ENCODE peak calls at places on chromosome 18, in five cellular contexts. A is A549, M is K562, B is SK-N-SH, H is HepG2. L is an unnamed sample.

GRCh38 chr18:10526211-10526949 is 553 bp downstream of the NAPG start:
- DNase-seq in A (peak), M (peak), B (peak), H (peak), L (no peak)

GRCh38 chr18:12839526-12840196 is 44.4 kb downstream of the PTPN2 start:
- DNase-seq in A (no peak), M (no peak), B (no peak), H (no peak), L (peak)

GRCh38 chr18:45268583-45268982 is 346.7 kb upstream of the SLC14A2 start:
- DNase-seq in A (no peak), M (no peak), B (no peak), H (no peak), L (no peak)

GRCh38 chr18:62085766-62086165 is 101.1 kb downstream of the PIGN start:
- DNase-seq in A (no peak), M (no peak), B (no peak), H (no peak), L (no peak)

GRCh38 chr18:378039-378438 is 110.2 kb upstream of the THOC1 start:
- DNase-seq in A (no peak), M (no peak), B (no peak), H (no peak), L (no peak)

GRCh38 chr18:54957987-54958386 is 1.3 kb downstream of the CCDC68 start:
- DNase-seq in A (peak), M (no peak), B (no peak), H (no peak), L (no peak)

GRCh38 chr18:79380816-79381806 is 14.6 kb upstream of the NFATC1 start:
- DNase-seq in A (peak), M (peak), B (peak), H (peak), L (no peak)

GRCh38 chr18:54387631-54388030 is 29.9 kb downstream of the C18orf54 start:
- DNase-seq in A (no peak), M (no peak), B (no peak), H (no peak), L (no peak)

GRCh38 chr18:6660334-6660733 is 69.2 kb upstream of the ARHGAP28 start:
- DNase-seq in A (no peak), M (no peak), B (no peak), H (no peak), L (no peak)

GRCh38 chr18:63161728-63162195 is 157.8 kb downstream of the BCL2 start:
- DNase-seq in A (peak), M (peak), B (no peak), H (peak), L (peak)

GRCh38 chr18:37309059-37309458 is 256.5 kb downstream of the CELF4 start:
- DNase-seq in A (peak), M (no peak), B (no peak), H (peak), L (no peak)

GRCh38 chr18:59918320-59918755 is 18.5 kb downstream of the PMAIP1 start:
- DNase-seq in A (peak), M (peak), B (peak), H (no peak), L (peak)

GRCh38 chr18:49846718-49847470 is 33.6 kb upstream of the ACAA2 start:
- DNase-seq in A (no peak), M (no peak), B (no peak), H (no peak), L (no peak)

GRCh38 chr18:55489742-55490055 is 98.3 kb downstream of the TCF4 start:
- DNase-seq in A (no peak), M (no peak), B (peak), H (no peak), L (peak)

GRCh38 chr18:76496200-76496890 is 1.3 kb upstream of the ZNF516 start:
- DNase-seq in A (peak), M (peak), B (peak), H (peak), L (no peak)

GRCh38 chr18:46413684-46414083 is 243.3 kb downstream of the LOXHD1 start:
- DNase-seq in A (no peak), M (no peak), B (no peak), H (no peak), L (no peak)

GRCh38 chr18:59691996-59692395 is 5.2 kb downstream of the CCBE1 start:
- DNase-seq in A (no peak), M (no peak), B (no peak), H (no peak), L (no peak)

GRCh38 chr18:80253871-80254492 is 6.7 kb upstream of the PARD6G start:
- DNase-seq in A (peak), M (peak), B (peak), H (no peak), L (no peak)

GRCh38 chr18:76488190-76488589 is 6.9 kb downstream of the ZNF516 start:
- DNase-seq in A (no peak), M (no peak), B (no peak), H (no peak), L (no peak)

GRCh38 chr18:78407456-78407823 is 572.2 kb upstream of the SALL3 start:
- DNase-seq in A (no peak), M (no peak), B (no peak), H (no peak), L (no peak)

GRCh38 chr18:38619129-38619528 is 1053.5 kb upstream of the CELF4 start:
- DNase-seq in A (no peak), M (no peak), B (no peak), H (no peak), L (no peak)

GRCh38 chr18:24814521-24814920 is 354.1 kb downstream of the HRH4 start:
- DNase-seq in A (no peak), M (no peak), B (no peak), H (no peak), L (no peak)

GRCh38 chr18:11808001-11808855 is 43.0 kb upstream of the CHMP1B start:
- DNase-seq in A (peak), M (no peak), B (no peak), H (peak), L (no peak)

GRCh38 chr18:72866572-72866900 is 1.3 kb downstream of the NETO1 start:
- DNase-seq in A (no peak), M (no peak), B (no peak), H (no peak), L (no peak)

GRCh38 chr18:72869786-72870185 is 2.0 kb upstream of the NETO1 start:
- DNase-seq in A (no peak), M (no peak), B (no peak), H (no peak), L (no peak)

GRCh38 chr18:72866901-72867701 is 686 bp downstream of the NETO1 start:
- DNase-seq in A (no peak), M (no peak), B (peak), H (no peak), L (no peak)

GRCh38 chr18:72868666-72869661 is 1.2 kb upstream of the NETO1 start:
- DNase-seq in A (no peak), M (no peak), B (peak), H (no peak), L (no peak)

DNA sequence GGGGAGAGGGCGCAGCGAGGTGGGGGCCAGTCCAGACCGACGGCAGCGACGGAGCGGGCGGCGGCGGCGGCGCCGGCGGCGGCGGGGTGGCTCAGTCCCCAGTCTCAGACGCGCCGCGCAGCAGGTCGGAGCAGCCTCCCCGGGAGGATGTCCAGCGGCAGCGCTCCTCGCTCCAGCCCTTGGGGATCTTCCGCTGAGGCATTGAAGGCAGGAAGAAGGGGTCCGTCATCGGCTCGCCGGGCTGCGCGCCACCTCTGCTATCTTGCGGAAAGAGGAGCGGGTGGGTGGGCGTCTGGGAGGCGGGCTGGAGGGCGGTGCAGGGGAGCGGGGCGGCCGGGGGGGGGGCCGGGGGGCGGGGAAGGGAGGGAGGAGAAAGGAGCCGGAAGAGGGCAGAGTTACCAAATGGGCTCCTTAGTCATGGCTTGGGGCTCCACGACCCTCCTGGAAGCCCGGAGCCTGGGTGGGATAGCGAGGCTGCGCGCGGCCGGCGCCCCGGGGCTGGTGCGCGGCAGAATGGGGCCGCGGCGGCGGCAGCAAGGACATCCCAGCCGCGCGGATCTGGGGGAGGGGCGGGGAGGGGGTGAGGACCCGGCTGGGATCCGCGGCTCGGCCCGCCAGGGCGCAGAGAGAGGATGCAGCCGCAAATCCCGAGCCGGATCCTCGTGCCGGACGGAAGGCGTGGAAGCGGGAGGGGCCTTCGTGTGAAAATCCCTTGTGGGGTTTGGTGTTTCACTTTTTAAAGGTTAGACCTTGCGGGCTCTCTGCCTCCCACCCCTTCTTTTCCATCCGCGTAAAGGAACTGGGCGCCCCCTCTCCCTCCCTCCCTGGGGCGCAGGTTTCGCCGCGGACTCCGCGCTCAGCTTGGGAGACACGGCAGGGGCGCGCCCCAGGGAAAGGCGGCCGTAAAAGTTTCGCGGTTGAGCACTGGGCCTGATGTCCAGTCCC is at the start of gene NETO1:
- DNase-seq in A (no peak), M (no peak), B (peak), H (no peak), L (no peak)
- H3K4me3 ChIP-seq in A (peak), M (no peak), B (no peak), H (no peak), L (no peak)

GRCh38 chr18:47930844-47931706 is 616 bp upstream of the SMAD2 start:
- DNase-seq in A (peak), M (peak), B (peak), H (peak), L (peak)
- TF ChIP-seq EP300 in A (no peak), M (no peak), B (no peak), H (no peak), L (no peak)

GRCh38 chr18:33010149-33010548 is 237.3 kb upstream of the KLHL14 start:
- DNase-seq in A (no peak), M (no peak), B (no peak), H (peak), L (no peak)
- TF ChIP-seq REST in A (no peak), M (no peak), B (no peak), H (no peak), L (no peak)

GRCh38 chr18:33062834-33063364 is 290.1 kb upstream of the KLHL14 start:
- DNase-seq in A (no peak), M (no peak), B (peak), H (no peak), L (no peak)
- H3K4me3 ChIP-seq in A (no peak), M (no peak), B (no peak), H (no peak), L (no peak)

DNA sequence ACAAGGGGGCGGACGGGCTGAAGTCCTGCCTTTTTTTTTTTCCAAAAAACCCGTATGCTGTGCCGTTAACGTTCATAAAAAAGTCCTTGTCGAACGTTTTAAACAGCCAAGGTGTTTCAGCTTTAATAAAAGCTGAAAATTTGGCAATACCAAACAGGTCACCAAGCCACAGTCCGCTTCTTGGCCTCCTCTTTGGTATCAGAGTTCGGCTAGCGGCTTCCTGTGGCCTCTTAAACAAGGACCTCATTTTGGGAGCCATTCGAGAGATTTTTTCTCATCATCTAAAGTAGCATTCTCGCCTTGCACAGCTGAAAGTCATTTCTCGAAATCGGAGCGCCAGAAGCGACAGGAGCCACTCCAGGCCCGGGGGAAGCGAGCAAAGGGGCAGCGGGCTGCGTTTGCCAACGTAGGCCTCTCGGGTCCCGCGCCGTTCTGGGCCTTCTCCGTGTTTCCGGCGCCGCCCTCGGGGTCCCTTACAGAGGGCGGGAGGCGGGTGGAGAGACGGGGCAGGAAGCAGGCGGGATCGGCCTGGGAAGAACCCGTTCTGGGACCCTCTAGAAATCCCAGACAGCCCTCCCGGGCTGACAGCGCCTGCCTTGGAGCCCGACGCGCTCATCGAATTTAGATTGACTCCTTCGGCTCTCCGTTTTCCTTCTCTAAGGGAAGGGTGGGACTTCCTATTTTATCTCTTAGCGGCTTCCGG is 560 bp upstream of the ZNF407 start:
- DNase-seq in A (peak), M (peak), B (peak), H (peak), L (no peak)
- TF ChIP-seq EP300 in A (no peak), M (no peak), B (no peak), H (no peak), L (no peak)

GRCh38 chr18:23690505-23691068 is 1.3 kb downstream of the LAMA3 start:
- DNase-seq in A (peak), M (no peak), B (peak), H (no peak), L (no peak)

GRCh38 chr18:23693849-23694248 is 4.6 kb downstream of the LAMA3 start:
- DNase-seq in A (no peak), M (no peak), B (peak), H (no peak), L (no peak)

GRCh38 chr18:23688528-23688927 is 725 bp upstream of the LAMA3 start:
- DNase-seq in A (no peak), M (no peak), B (no peak), H (no peak), L (no peak)

GRCh38 chr18:23689031-23689615 is at the start of gene LAMA3:
- DNase-seq in A (peak), M (no peak), B (peak), H (no peak), L (no peak)

DNA sequence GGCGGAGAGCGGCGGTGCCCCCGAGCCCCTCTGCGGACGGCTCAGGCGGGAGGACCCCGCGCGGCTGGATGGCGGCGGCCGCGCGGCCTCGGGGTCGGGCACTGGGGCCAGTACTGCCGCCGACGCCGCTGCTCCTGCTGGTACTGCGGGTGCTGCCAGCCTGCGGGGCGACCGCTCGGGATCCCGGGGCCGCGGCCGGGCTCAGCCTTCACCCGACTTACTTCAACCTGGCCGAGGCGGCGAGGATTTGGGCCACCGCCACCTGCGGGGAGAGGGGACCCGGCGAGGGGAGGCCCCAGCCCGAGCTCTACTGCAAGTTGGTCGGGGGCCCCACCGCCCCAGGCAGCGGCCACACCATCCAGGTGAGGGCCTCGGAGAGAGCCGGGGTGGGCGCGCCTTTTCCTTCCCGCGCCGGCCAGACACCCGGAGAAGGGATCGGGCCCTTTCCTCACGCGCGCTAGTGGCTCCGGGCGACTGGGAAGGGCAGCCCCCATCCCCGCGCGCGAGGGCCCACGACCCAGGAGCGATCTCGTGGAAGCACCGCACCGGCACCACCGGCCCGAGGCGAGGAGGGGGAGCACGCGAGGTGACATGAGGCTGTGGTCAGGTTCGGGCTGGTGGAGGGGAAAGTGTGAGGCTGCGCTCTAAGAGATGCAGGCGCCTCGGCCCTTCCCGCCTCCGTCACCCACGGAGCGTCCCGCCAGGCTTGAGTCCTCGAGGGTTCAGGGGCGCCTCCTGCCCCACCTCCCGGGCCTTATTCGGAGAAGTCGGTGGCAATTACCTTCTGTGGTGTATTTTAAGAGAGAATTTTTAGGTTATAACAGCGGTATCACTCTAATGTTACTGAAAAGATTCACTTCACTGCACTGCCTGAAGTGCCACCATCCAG is 607 bp downstream of the LAMA3 start:
- DNase-seq in A (peak), M (no peak), B (no peak), H (no peak), L (no peak)
- TF ChIP-seq REST in A (no peak), M (no peak), B (no peak), H (no peak), L (no peak)